ENCODE peak calls at places on chromosomes 7 and 10, in four cellular contexts. B is amniotic epithelial cell, N is ascending aorta, W is globus pallidus. A is an unnamed sample.

GRCh38 chr10:45353176-45353575 is 20.8 kb upstream of the ALOX5 start:
- DNase-seq in W (no peak), N (no peak), B (no peak), A (no peak)

GRCh38 chr10:21020545-21020944 is 123.4 kb upstream of the NEBL start:
- DNase-seq in N (no peak), W (no peak), B (no peak), A (peak)

GRCh38 chr10:35635576-35635975 is 6.5 kb downstream of the FZD8 start:
- DNase-seq in N (no peak), W (peak), B (peak), A (peak)

GRCh38 chr10:73881221-73881919 is 7.0 kb upstream of the CAMK2G start:
- DNase-seq in W (no peak), B (peak), N (no peak), A (no peak)

GRCh38 chr7:43905954-43906326 is 456 bp downstream of the URGCP start:
- DNase-seq in W (peak), B (peak), N (no peak), A (peak)

GRCh38 chr7:137978464-137979237 is 23.2 kb downstream of the CREB3L2 start:
- DNase-seq in N (no peak), B (peak), W (no peak), A (peak)

GRCh38 chr10:124538669-124539068 is 77.0 kb downstream of the LHPP start:
- DNase-seq in N (no peak), W (no peak), B (no peak), A (no peak)

GRCh38 chr10:33333260-33334169 is 952 bp downstream of the NRP1 start:
- DNase-seq in W (no peak), B (peak), N (no peak), A (peak)

GRCh38 chr10:113473851-113474250 is 79.0 kb upstream of the HABP2 start:
- DNase-seq in W (no peak), N (no peak), B (no peak), A (no peak)

GRCh38 chr7:44769381-44770209 is 20.9 kb downstream of the ZMIZ2 start:
- DNase-seq in B (peak), W (peak), N (no peak), A (peak)

GRCh38 chr7:31408120-31408729 is 67.7 kb upstream of the NEUROD6 start:
- DNase-seq in W (no peak), B (no peak), N (no peak), A (peak)

GRCh38 chr7:70156052-70156451 is 557.8 kb downstream of the AUTS2 start:
- DNase-seq in W (no peak), B (no peak), N (no peak), A (no peak)

A was measured in fibroblast of villous mesenchyme.